ENCODE peak calls at places on chromosome 22, in ten cellular contexts. N, M, K, I, D, A, Q, B, L and Y are unnamed samples.

GRCh38 chr22:40039482-40039881 is 44.7 kb downstream of the FAM83F start:
- DNase-seq in N (no peak), K (no peak), L (no peak), Q (no peak), A (peak; percentile 15), B (no peak), D (no peak), I (no peak), M (no peak), Y (no peak)

GRCh38 chr22:30004689-30005088 is 75.6 kb upstream of the HORMAD2 start:
- DNase-seq in Q (no peak), A (no peak), N (no peak), K (no peak), L (no peak), I (no peak), B (no peak), D (no peak), M (no peak), Y (no peak)

GRCh38 chr22:49453816-49454215 is 373.9 kb downstream of the BRD1 start:
- DNase-seq in K (no peak), Q (no peak), D (no peak), B (no peak), A (no peak), N (no peak), I (no peak), L (no peak), M (no peak), Y (no peak)

GRCh38 chr22:38852522-38852921 is 8.7 kb upstream of the NPTXR start:
- DNase-seq in A (no peak), L (no peak), D (no peak), K (no peak), N (no peak), B (no peak), Q (no peak), M (no peak), I (no peak), Y (no peak)

GRCh38 chr22:48923165-48923875 is 904.4 kb downstream of the BRD1 start:
- DNase-seq in Q (no peak), B (no peak), I (no peak), A (peak; percentile 37), M (no peak), D (no peak), K (no peak), N (no peak), L (no peak), Y (no peak)

GRCh38 chr22:48333323-48333763 is 1494.3 kb downstream of the BRD1 start:
- DNase-seq in L (no peak), Q (no peak), K (no peak), N (no peak), D (no peak), B (no peak), M (no peak), A (no peak), I (no peak), Y (no peak)

GRCh38 chr22:48758905-48759875 is 1068.5 kb downstream of the BRD1 start:
- DNase-seq in Q (no peak), B (no peak), A (no peak), M (no peak), I (no peak), L (no peak), N (no peak), D (no peak), K (no peak), Y (no peak)

GRCh38 chr22:44311855-44312170 is 938 bp downstream of the SHISAL1 start:
- DNase-seq in B (no peak), Q (no peak), N (peak; percentile 89), L (no peak), A (no peak), D (no peak), I (peak; percentile 29), M (peak; percentile 66), K (peak; percentile 79), Y (no peak)

GRCh38 chr22:45878901-45879551 is 97.9 kb downstream of the WNT7B start:
- DNase-seq in L (no peak), K (no peak), M (no peak), N (no peak), Q (no peak), I (no peak), A (peak; percentile 64), B (no peak), D (no peak), Y (no peak)

GRCh38 chr22:42799462-42800405 is 57.3 kb downstream of the ARFGAP3 start:
- DNase-seq in K (no peak), I (no peak), Q (no peak), L (no peak), D (peak; percentile 29), N (no peak), A (no peak), B (no peak), M (no peak), Y (no peak)

GRCh38 chr22:29306175-29306829 is at the start of gene GAS2L1:
- DNase-seq in M (peak; percentile 87), Q (peak; percentile 82), I (peak; percentile 69), N (peak; percentile 88), L (peak; percentile 82), K (peak; percentile 82), D (peak; percentile 71), B (no peak), A (peak; percentile 91), Y (peak; percentile 85)

GRCh38 chr22:38872831-38873248 is 824 bp upstream of the CBX6 start:
- DNase-seq in K (no peak), I (no peak), B (no peak), Q (peak; percentile 44), L (no peak), N (peak; percentile 58), D (peak; percentile 53), A (peak; percentile 85), M (peak; percentile 33), Y (peak; percentile 44)

GRCh38 chr22:21100149-21101032 is 54.6 kb downstream of the LRRC74B start:
- DNase-seq in A (no peak), M (no peak), Q (no peak), N (no peak), K (no peak), L (no peak), D (no peak), I (no peak), B (no peak), Y (no peak)

GRCh38 chr22:21099578-21099977 is 53.8 kb downstream of the LRRC74B start:
- DNase-seq in M (no peak), D (no peak), Q (no peak), L (no peak), B (no peak), I (no peak), K (no peak), A (no peak), N (no peak), Y (no peak)

GRCh38 chr22:21094911-21095772 is 49.4 kb downstream of the LRRC74B start:
- DNase-seq in K (no peak), L (no peak), Q (no peak), A (no peak), B (no peak), D (no peak), M (no peak), I (no peak), N (no peak), Y (no peak)

GRCh38 chr22:21095773-21096107 is 50.0 kb downstream of the LRRC74B start:
- DNase-seq in A (no peak), K (no peak), L (no peak), M (no peak), B (no peak), Q (no peak), I (no peak), N (no peak), D (no peak), Y (no peak)

DNA sequence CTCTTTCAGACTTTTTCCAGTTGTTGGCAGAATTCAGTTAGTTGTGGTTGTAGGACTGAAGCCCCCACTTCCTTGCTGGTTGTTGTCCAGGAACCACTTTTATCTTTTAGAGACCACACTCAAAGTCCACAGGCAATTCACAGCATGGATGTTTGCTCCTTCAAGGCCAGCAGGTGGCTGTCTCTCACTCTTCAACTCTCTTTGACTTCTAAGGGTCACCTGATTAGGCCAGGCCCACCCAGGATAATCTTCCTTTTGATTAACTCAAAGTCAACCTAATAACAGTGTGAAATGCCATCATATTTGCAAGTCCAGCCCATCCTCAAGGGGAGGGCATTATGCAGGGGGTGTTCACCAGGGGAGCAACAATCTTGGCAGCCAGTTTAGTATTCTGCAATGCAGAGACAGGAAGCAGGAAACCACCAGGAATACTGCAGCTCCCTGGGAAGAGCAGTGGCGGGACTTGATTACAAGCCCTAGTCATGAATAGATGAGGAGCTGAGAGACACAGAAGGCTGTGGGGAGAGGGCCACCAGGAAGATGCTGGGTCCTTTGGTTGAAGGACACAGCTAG is 52.4 kb downstream of the LRRC74B start:
- DNase-seq in N (peak; percentile 42), B (no peak), A (no peak), I (no peak), D (peak; percentile 76), L (no peak), Q (no peak), K (no peak), M (no peak), Y (no peak)
- TF ChIP-seq CTCF in N (no peak), B (peak; percentile 7), A (no peak), I (no peak), D (peak; percentile 95), L (no peak), Q (no peak), K (peak; percentile 0), M (no peak), Y (no peak)

GRCh38 chr22:27456696-27457503 is 344.7 kb downstream of the MN1 start:
- DNase-seq in L (no peak), N (peak; percentile 83), K (peak; percentile 99), I (peak; percentile 90), A (no peak), D (no peak), Q (no peak), B (no peak), M (peak; percentile 87), Y (no peak)
- TF ChIP-seq CTCF in L (no peak), N (no peak), K (no peak), I (no peak), A (no peak), D (no peak), Q (no peak), B (no peak), M (no peak), Y (no peak)

DNA sequence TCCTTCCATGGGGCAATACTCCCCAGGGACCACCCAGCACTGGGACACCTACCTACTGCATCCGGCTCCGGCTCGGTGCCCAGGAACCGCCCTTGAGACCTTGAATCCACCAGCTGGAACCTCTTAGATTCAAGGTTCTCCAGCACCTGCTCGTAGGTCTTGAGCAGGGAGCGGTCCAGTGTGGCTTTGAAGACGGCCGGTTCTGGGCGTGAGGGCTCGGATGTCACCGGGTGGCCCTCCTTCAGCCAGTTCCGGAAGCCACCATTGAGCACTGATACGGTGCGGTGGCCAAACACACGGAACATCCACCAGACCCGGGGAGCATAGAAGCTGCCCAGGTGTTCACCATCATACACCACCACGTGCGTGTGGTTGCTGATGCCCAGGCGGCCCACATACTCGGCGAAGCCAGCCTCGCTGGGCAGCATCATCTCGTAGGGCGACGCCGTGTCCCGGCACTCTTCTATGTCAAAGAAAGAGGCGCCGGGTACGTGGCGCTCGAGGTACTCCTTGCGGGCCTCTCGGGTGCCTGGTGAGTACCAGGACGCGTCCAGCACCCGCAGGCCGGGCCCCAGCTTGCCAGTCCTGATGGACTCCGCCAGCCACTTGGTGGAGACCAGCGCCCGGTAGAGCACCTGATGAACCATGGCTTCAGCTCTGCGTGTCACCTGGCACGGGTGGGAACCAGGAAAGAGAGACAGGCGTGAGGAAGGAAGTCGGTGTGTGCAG is 997 bp downstream of the TST start:
- DNase-seq in I (no peak), K (no peak), L (no peak), Q (peak; percentile 28), N (no peak), B (no peak), D (no peak), M (peak; percentile 5), A (no peak), Y (no peak)
- TF ChIP-seq CTCF in I (no peak), K (no peak), L (no peak), Q (no peak), N (no peak), B (no peak), D (no peak), M (no peak), A (no peak), Y (no peak)

GRCh38 chr22:19723990-19724827 is 870 bp downstream of the GP1BB start:
- DNase-seq in B (peak; percentile 55), Q (no peak), A (no peak), K (peak; percentile 16), D (peak; percentile 94), M (no peak), L (peak; percentile 69), I (no peak), N (peak; percentile 22), Y (no peak)
- TF ChIP-seq CTCF in B (no peak), Q (no peak), A (no peak), K (no peak), D (peak; percentile 97), M (peak; percentile 10), L (no peak), I (peak; percentile 47), N (no peak), Y (no peak)